ENCODE peak calls at places on chromosomes 13 and 19, in seven cellular contexts. W is CD8-positive, alpha-beta T cell; L is lung; U is GM13976; T is GM13977; J is WTC11; V is endothelial cell of umbilical vein. D is an unnamed sample.

GRCh38 chr13:79582896-79583295 is 101.9 kb downstream of the NDFIP2 start:
- DNase-seq in W (no peak), J (no peak), T (no peak), U (no peak), V (no peak), L (no peak), D (no peak)

GRCh38 chr19:2883686-2884439 is 16.7 kb downstream of the ZNF556 start:
- DNase-seq in W (no peak), J (no peak), L (no peak), T (no peak), U (no peak), V (no peak), D (no peak)

GRCh38 chr13:51585234-51585672 is 991 bp downstream of the WDFY2 start:
- DNase-seq in W (no peak), V (peak), T (no peak), L (no peak), J (no peak), U (no peak), D (no peak)

GRCh38 chr13:85638815-85639393 is 160.3 kb downstream of the SLITRK6 start:
- DNase-seq in W (no peak), L (no peak), T (no peak), J (no peak), V (no peak), U (no peak), D (no peak)

GRCh38 chr19:3154957-3155736 is 19.3 kb downstream of the GNA15 start:
- DNase-seq in V (peak), U (peak), L (peak), W (peak), T (peak), J (no peak), D (peak)

GRCh38 chr13:39811051-39811450 is 155.6 kb downstream of the COG6 start:
- DNase-seq in T (no peak), W (no peak), J (no peak), V (peak), L (no peak), U (no peak), D (no peak)

GRCh38 chr13:95676100-95676774 is 702 bp upstream of the DNAJC3 start:
- DNase-seq in T (no peak), J (no peak), U (no peak), L (no peak), V (peak), W (no peak), D (no peak)

GRCh38 chr19:41620171-41620570 is 6.7 kb downstream of the CEACAM4 start:
- DNase-seq in W (no peak), L (no peak), V (no peak), T (no peak), U (no peak), J (no peak), D (no peak)

GRCh38 chr13:23707674-23708073 is 137.5 kb downstream of the TNFRSF19 start:
- DNase-seq in T (no peak), W (no peak), U (no peak), J (no peak), V (peak), L (no peak), D (no peak)

GRCh38 chr13:29923554-29924481 is 73.4 kb upstream of the UBL3 start:
- DNase-seq in U (peak), J (peak), T (peak), W (no peak), L (peak), V (peak), D (peak)

GRCh38 chr19:18099623-18099995 is 2.0 kb downstream of the MAST3 start:
- DNase-seq in V (no peak), T (no peak), U (no peak), L (no peak), W (no peak), J (no peak), D (no peak)

GRCh38 chr13:111564657-111565056 is 244.2 kb downstream of the TEX29 start:
- DNase-seq in W (no peak), L (no peak), J (no peak), T (no peak), V (no peak), U (no peak), D (no peak)

GRCh38 chr13:20359335-20359734 is 127.2 kb upstream of the GJB6 start:
- DNase-seq in L (no peak), J (no peak), W (no peak), U (no peak), T (no peak), V (no peak), D (no peak)

GRCh38 chr13:50910483-50910805 is 853 bp downstream of the RNASEH2B start:
- DNase-seq in J (peak), T (no peak), L (no peak), U (no peak), V (peak), W (no peak), D (no peak)

GRCh38 chr19:35710784-35711723 is 6.7 kb downstream of the ZBTB32 start:
- DNase-seq in V (no peak), W (no peak), J (no peak), L (no peak), T (no peak), U (peak), D (peak)

GRCh38 chr19:11673608-11674041 is 65.1 kb downstream of the ZNF823 start:
- DNase-seq in T (peak), J (peak), L (peak), V (peak), W (no peak), U (peak), D (peak)

GRCh38 chr13:48009298-48009697 is 8.2 kb upstream of the SUCLA2 start:
- DNase-seq in L (no peak), W (no peak), V (no peak), J (no peak), T (no peak), U (no peak), D (no peak)

GRCh38 chr13:100588350-100589177 is at the start of gene GGACT:
- DNase-seq in V (peak), L (peak), T (peak), U (peak), W (peak), J (peak), D (peak)

GRCh38 chr13:30376426-30377311 is 45.6 kb upstream of the UBE2L5 start:
- DNase-seq in T (peak), U (peak), V (no peak), W (peak), L (peak), J (no peak), D (peak)

GRCh38 chr19:29596080-29596479 is 10.0 kb upstream of the POP4 start:
- DNase-seq in L (no peak), U (no peak), J (no peak), W (no peak), T (no peak), V (no peak), D (no peak)

GRCh38 chr13:85709072-85709471 is 90.1 kb downstream of the SLITRK6 start:
- DNase-seq in J (no peak), T (no peak), L (no peak), V (no peak), U (no peak), W (no peak), D (no peak)

GRCh38 chr13:99061411-99061810 is 83.5 kb upstream of the DOCK9 start:
- DNase-seq in V (no peak), W (no peak), U (no peak), T (no peak), L (no peak), J (no peak), D (no peak)

GRCh38 chr19:32566246-32566830 is 14.7 kb upstream of the PDCD5 start:
- DNase-seq in T (no peak), J (no peak), L (no peak), U (no peak), W (no peak), V (no peak), D (no peak)

GRCh38 chr13:30091691-30092090 is 215.7 kb downstream of the KATNAL1 start:
- DNase-seq in L (no peak), W (no peak), T (no peak), U (no peak), J (no peak), V (no peak), D (no peak)

GRCh38 chr13:27229642-27230041 is 21.7 kb upstream of the RPL21 start:
- DNase-seq in L (no peak), V (no peak), T (no peak), J (no peak), U (no peak), W (no peak), D (no peak)

GRCh38 chr13:51781246-51782022 is 22.5 kb downstream of the DHRS12 start:
- DNase-seq in J (peak), T (peak), L (no peak), V (peak), W (no peak), U (peak), D (no peak)

GRCh38 chr19:3186377-3186688 is 603 bp downstream of the NCLN start:
- DNase-seq in T (no peak), L (no peak), W (no peak), V (peak), J (no peak), U (no peak), D (no peak)

DNA sequence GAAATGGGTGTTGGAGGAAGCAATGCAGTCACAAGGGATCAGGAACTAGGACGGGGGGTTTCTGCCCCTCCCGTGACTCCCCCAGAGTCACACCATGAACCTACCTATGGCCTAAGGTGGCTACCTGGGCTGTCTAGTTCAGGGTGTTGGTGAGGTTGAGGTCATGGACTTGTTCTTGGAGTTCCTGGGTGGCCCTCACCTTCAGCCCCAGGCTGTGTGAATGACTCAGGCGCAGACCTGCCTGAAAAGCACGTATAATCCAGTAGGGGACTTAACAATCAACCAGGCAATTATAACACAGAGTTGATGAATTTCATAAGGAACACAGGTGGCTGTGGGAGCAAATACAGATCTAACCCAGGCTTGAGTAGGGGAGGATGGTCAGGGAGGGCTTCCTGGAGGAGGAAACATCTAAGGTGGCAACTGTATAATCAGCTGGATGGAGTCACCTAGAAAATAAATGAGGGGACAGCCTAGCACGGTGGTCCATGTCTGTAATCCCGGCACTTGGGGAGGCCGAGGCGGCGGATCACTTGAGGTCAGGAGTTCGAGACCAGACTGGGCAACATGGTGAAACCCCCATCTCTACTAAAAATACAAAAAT is 25.6 kb upstream of the ADGRE1 start:
- DNase-seq in T (no peak), V (no peak), U (no peak), W (no peak), L (no peak), J (no peak), D (no peak)
- TF ChIP-seq CTCF in T (no peak), V (no peak), U (no peak), W (no peak), L (no peak), J (no peak), D (no peak)

GRCh38 chr19:16628984-16629691 is 1.1 kb upstream of the MED26 start:
- DNase-seq in V (peak), L (no peak), U (no peak), T (peak), W (no peak), J (no peak), D (peak)

GRCh38 chr19:16627194-16627927 is 643 bp downstream of the MED26 start:
- DNase-seq in J (no peak), U (no peak), W (no peak), T (no peak), V (peak), L (no peak), D (no peak)

GRCh38 chr19:16627928-16628182 is 149 bp downstream of the MED26 start:
- DNase-seq in T (no peak), U (no peak), L (no peak), J (no peak), W (no peak), V (no peak), D (no peak)

GRCh38 chr19:16626796-16627193 is 1.2 kb downstream of the MED26 start:
- DNase-seq in U (no peak), W (no peak), T (no peak), J (no peak), V (no peak), L (no peak), D (no peak)

GRCh38 chr19:16628183-16628983 is at the start of gene MED26:
- DNase-seq in T (peak), U (peak), V (peak), W (peak), L (peak), J (peak), D (peak)
- TF ChIP-seq CTCF in T (no peak), U (no peak), V (peak), W (no peak), L (no peak), J (no peak), D (no peak)

DNA sequence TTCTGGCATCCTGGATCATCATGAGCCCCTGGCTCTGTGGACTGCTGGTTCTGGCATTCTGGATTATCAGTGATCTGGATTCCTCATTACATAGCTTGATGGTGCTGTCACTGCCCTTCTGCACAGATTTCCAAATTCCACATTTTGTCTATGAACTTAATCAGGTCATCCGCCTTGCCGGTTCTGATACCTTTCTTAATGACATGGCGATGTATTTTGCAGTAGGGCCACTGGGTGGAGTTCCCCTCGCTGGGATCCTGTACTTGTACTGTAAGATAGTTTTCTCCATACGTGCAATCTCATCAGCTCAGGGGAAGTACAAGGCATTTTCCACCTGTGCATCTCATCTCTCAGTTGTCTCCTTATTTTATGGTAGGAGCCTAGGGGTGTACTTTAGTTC is 24.4 kb upstream of the OR7C2 start:
- DNase-seq in J (no peak), V (no peak), L (no peak), W (no peak), T (no peak), U (peak), D (peak)
- TF ChIP-seq CTCF in J (no peak), V (no peak), L (no peak), W (no peak), T (no peak), U (no peak), D (no peak)

DNA sequence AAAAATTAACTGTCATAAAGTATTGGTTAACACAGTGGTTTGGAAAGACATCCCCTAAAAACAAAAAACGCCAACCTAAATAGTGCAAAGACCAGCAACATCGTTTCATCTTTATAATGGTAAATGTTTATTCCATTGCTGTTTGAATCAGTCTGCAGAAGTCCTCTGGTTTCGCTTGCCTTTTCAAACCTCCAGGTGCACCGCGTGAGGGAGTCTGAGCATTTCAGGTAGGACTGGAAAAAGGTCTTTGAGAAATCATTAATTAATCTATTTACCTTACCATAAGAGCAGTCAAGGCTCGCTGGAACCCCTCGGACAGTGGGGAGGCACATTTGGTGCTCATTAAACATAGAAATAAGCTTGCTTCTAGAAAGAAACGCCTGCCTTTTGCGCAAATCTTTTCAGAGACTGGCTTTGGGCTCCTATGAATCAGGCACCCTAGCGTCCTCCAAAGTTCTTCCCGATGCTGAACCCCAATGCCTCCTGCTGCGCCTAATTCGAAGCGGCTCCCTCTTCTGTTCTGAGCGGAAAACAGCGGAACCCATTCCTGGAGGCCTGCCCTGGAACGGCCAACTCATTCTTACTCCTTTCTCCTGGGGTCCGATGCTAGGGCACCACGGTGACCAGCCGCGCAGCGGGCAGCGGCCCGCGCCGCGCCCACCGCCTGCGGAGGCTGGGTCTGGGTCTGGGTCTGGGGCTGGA is 942 bp upstream of the MTUS2 start:
- DNase-seq in V (peak), J (peak), U (peak), T (no peak), L (no peak), W (no peak), D (peak)
- TF ChIP-seq CTCF in V (no peak), J (no peak), U (no peak), T (peak), L (no peak), W (no peak), D (no peak)

DNA sequence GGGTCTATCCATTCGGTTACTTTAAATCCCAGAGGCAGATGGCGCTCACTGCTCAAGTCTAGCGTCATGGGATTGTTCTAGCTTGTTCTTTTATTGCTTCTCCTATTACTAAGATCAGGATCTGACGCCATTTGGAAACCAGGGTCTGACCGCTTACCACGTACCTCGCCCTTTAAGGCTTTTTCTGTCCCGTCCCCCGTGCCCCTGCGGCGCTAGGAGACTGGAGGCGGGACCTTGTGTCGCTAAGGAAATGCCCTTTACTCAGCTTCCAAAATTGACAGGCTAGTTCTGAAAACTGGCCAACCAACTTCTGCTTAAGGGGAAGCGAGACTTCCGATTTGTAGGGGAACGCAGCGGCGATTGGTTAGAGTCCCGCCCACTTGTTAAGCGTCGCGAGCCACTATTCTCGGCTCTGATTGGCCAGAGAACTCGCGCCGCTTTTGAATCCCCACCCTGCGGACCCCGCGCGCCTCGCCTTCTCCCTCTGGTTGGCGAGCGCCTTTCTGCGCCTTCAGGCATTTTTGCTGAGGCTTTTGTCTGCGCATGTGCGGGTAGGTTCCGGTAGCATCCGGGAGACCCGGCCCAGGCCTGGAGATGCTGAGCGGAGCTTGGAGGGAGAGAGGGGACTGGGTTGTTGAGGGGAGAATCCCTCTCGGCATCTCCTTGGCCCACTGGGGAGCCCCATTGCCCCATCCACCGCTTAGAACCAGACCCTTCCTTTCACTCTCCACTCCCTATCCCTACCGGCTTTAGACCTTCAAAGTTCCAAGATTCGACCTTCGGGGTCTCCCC is 3.9 kb upstream of the C19orf84 start:
- DNase-seq in W (peak), V (peak), U (peak), J (peak), L (peak), T (peak), D (peak)
- TF ChIP-seq CTCF in W (no peak), V (no peak), U (no peak), J (no peak), L (no peak), T (peak), D (no peak)

DNA sequence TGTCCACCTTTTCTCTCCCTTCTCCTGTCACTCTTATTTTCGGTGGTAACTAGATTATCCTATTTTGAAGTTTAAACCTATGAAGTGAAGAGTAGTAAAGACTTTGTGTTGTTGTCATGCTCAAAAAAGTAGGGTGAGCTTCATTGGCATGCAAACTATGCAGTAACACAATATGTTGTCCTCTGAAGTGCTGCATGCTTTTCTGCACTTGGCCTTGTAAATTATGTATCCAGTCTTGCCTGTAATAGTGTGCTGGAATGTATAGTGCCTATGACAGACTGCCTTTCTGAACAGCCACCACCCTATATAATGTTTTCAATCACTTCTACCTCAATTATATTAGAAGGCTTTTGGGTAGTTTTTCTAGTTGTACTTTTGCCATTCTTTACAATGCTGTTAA is 1198.2 kb upstream of the PCDH20 start:
- DNase-seq in U (no peak), T (no peak), J (no peak), V (no peak), L (no peak), W (no peak), D (no peak)
- TF ChIP-seq CTCF in U (no peak), T (no peak), J (no peak), V (no peak), L (no peak), W (no peak), D (no peak)

GRCh38 chr19:51398096-51398704 is 7.8 kb upstream of the C19orf84 start:
- DNase-seq in T (no peak), W (no peak), V (peak), U (no peak), L (no peak), J (no peak), D (no peak)
- TF ChIP-seq CTCF in T (peak), W (peak), V (peak), U (peak), L (peak), J (peak), D (peak)